ENCODE peak calls at places on chromosomes 4 and X, in ten cellular contexts. H is NCI-H2029; I is lung; V is dermis blood vessel endothelial cell; J is amniotic stem cell; T is NCI-H524 treated with DMSO at 0.1 percent for 48 hours; W is activated CD4-positive, alpha-beta T cell treated with anti-CD3 and anti-CD28 coated beads for 36 hours; D is iPS DF 6.9; L is MCF 10A; E is AG04449. B is an unnamed sample.
A peak's percentile ranks its signal among the peaks of the same experiment; 100 is the strongest.

GRCh38 chr4:88803600-88804096 is 106.0 kb upstream of the NAP1L5 start:
- DNase-seq in H (peak; percentile 22), I (peak; percentile 62), V (no peak), J (peak; percentile 24), T (no peak), W (peak; percentile 35), D (no peak), L (peak; percentile 87), E (peak; percentile 86), B (no peak)

GRCh38 chrX:8726031-8726652 is 5.8 kb downstream of the ANOS1 start:
- DNase-seq in H (peak; percentile 74), I (no peak), V (no peak), J (no peak), T (no peak), W (no peak), D (no peak), L (peak; percentile 43), E (no peak), B (peak; percentile 84)

GRCh38 chrX:56994375-56995270 is 718 bp downstream of the SPIN3 start:
- DNase-seq in H (no peak), I (no peak), V (peak; percentile 1), J (no peak), T (no peak), W (no peak), D (no peak), L (no peak), E (no peak), B (no peak)

GRCh38 chrX:111447298-111447697 is 35.3 kb upstream of the DCX start:
- DNase-seq in H (no peak), I (no peak), V (no peak), J (no peak), T (peak; percentile 4), W (peak; percentile 21), D (peak; percentile 11), L (peak; percentile 39), E (no peak), B (peak; percentile 66)

GRCh38 chrX:31268359-31268758 is 196.5 kb upstream of the FTHL17 start:
- DNase-seq in H (no peak), I (no peak), V (no peak), J (no peak), T (no peak), W (no peak), D (no peak), L (no peak), E (no peak), B (no peak)

GRCh38 chr4:89283975-89284556 is 23.5 kb downstream of the GPRIN3 start:
- DNase-seq in H (no peak), I (no peak), V (no peak), J (no peak), T (no peak), W (peak; percentile 24), D (no peak), L (no peak), E (no peak), B (no peak)

GRCh38 chr4:107755841-107756356 is 35.9 kb upstream of the PAPSS1 start:
- DNase-seq in H (no peak), I (no peak), V (no peak), J (no peak), T (no peak), W (no peak), D (no peak), L (no peak), E (peak; percentile 3), B (no peak)

GRCh38 chr4:156609421-156609820 is 362.2 kb downstream of the PDGFC start:
- DNase-seq in H (no peak), I (no peak), V (no peak), J (no peak), T (no peak), W (no peak), D (no peak), L (no peak), E (no peak), B (no peak)

GRCh38 chr4:26452565-26453531 is 37.4 kb downstream of the CCKAR start:
- DNase-seq in H (peak; percentile 89), I (no peak), V (no peak), J (no peak), T (no peak), W (no peak), D (no peak), L (no peak), E (no peak), B (peak; percentile 38)

GRCh38 chrX:129618997-129619396 is 35.8 kb downstream of the APLN start:
- DNase-seq in H (no peak), I (no peak), V (no peak), J (no peak), T (no peak), W (no peak), D (no peak), L (no peak), E (no peak), B (no peak)

GRCh38 chr4:174444390-174444789 is 77.9 kb downstream of the HPGD start:
- DNase-seq in H (no peak), I (no peak), V (no peak), J (no peak), T (no peak), W (no peak), D (no peak), L (no peak), E (no peak), B (no peak)

GRCh38 chr4:168981460-168981859 is 28.6 kb downstream of the CBR4 start:
- DNase-seq in H (no peak), I (no peak), V (peak; percentile 32), J (no peak), T (no peak), W (no peak), D (no peak), L (no peak), E (no peak), B (no peak)

GRCh38 chrX:27399146-27399456 is 64.0 kb downstream of the PPP4R3C start:
- DNase-seq in H (no peak), I (no peak), V (no peak), J (no peak), T (no peak), W (no peak), D (no peak), L (no peak), E (no peak), B (no peak)

GRCh38 chr4:153987291-153987690 is 198.4 kb upstream of the SFRP2 start:
- DNase-seq in H (no peak), I (no peak), V (no peak), J (no peak), T (no peak), W (no peak), D (no peak), L (peak; percentile 18), E (no peak), B (no peak)

GRCh38 chr4:181685461-181685860 is 557.7 kb upstream of the TENM3 start:
- DNase-seq in H (no peak), I (no peak), V (no peak), J (no peak), T (no peak), W (no peak), D (no peak), L (peak; percentile 59), E (no peak), B (no peak)

GRCh38 chrX:150616179-150616862 is 47.9 kb downstream of the MTM1 start:
- DNase-seq in H (no peak), I (no peak), V (no peak), J (no peak), T (no peak), W (no peak), D (no peak), L (no peak), E (no peak), B (no peak)

GRCh38 chr4:121421594-121421993 is 40.8 kb upstream of the QRFPR start:
- DNase-seq in H (peak; percentile 2), I (no peak), V (no peak), J (no peak), T (no peak), W (no peak), D (no peak), L (peak; percentile 59), E (no peak), B (peak; percentile 26)

GRCh38 chrX:141652315-141652714 is 46.2 kb downstream of the SPANXD start:
- DNase-seq in H (no peak), I (no peak), V (no peak), J (no peak), T (no peak), W (no peak), D (no peak), L (peak; percentile 65), E (no peak), B (no peak)

GRCh38 chrX:24019448-24019847 is 7.5 kb downstream of the KLHL15 start:
- DNase-seq in H (no peak), I (no peak), V (no peak), J (no peak), T (no peak), W (no peak), D (no peak), L (no peak), E (no peak), B (no peak)

GRCh38 chrX:134423606-134424005 is 36.4 kb upstream of the HPRT1 start:
- DNase-seq in H (no peak), I (no peak), V (peak; percentile 56), J (no peak), T (peak; percentile 0), W (no peak), D (no peak), L (peak; percentile 40), E (no peak), B (no peak)

GRCh38 chrX:47222776-47223350 is 4.4 kb downstream of the CDK16 start:
- DNase-seq in H (no peak), I (no peak), V (no peak), J (no peak), T (no peak), W (no peak), D (no peak), L (no peak), E (no peak), B (no peak)

GRCh38 chr4:5133201-5133600 is 81.9 kb downstream of the STK32B start:
- DNase-seq in H (no peak), I (no peak), V (peak; percentile 77), J (no peak), T (no peak), W (no peak), D (no peak), L (no peak), E (no peak), B (no peak)

GRCh38 chr4:52728877-52729276 is 22.3 kb downstream of the ERVMER34-1 start:
- DNase-seq in H (no peak), I (no peak), V (peak; percentile 34), J (no peak), T (no peak), W (no peak), D (no peak), L (no peak), E (no peak), B (no peak)

GRCh38 chr4:31146366-31146765 is 426.2 kb downstream of the PCDH7 start:
- DNase-seq in H (no peak), I (no peak), V (no peak), J (no peak), T (no peak), W (no peak), D (no peak), L (no peak), E (no peak), B (no peak)

GRCh38 chr4:156749791-156750403 is 221.7 kb downstream of the PDGFC start:
- DNase-seq in H (no peak), I (no peak), V (no peak), J (no peak), T (no peak), W (no peak), D (no peak), L (no peak), E (no peak), B (no peak)

GRCh38 chr4:8769645-8770517 is 101.8 kb downstream of the HMX1 start:
- DNase-seq in H (no peak), I (no peak), V (no peak), J (no peak), T (no peak), W (no peak), D (no peak), L (no peak), E (no peak), B (no peak)

GRCh38 chr4:169116270-169116901 is 106.3 kb upstream of the CBR4 start:
- DNase-seq in H (no peak), I (no peak), V (peak; percentile 32), J (no peak), T (no peak), W (no peak), D (no peak), L (no peak), E (no peak), B (no peak)

GRCh38 chr4:87014284-87014782 is 79.5 kb downstream of the AFF1 start:
- DNase-seq in H (no peak), I (no peak), V (peak; percentile 64), J (no peak), T (no peak), W (no peak), D (no peak), L (no peak), E (no peak), B (no peak)

B was measured in NCI-H1092.